ENCODE peak calls at places on chromosomes 11 and 22, in nine cellular contexts. C is right cardiac atrium, N is Panc1, L is colonic mucosa, T is small intestine, P is mesenchymal stem cell, F is left ventricle myocardium inferior, X is testis, V is aorta. J is an unnamed sample. For H3K27me3, the result is how much of the 10 kb centered on the place peaks cover.

GRCh38 chr11:60848714-60849151 is 6.8 kb downstream of the CCDC86 start:
- DNase-seq in P (no peak), L (no peak), F (no peak), V (no peak), X (no peak), C (no peak), T (no peak), N (no peak), J (peak)

GRCh38 chr11:14054708-14055107 is 92.2 kb downstream of the SPON1 start:
- DNase-seq in T (no peak), F (peak), V (peak), X (no peak), N (no peak), L (no peak), C (peak), P (no peak), J (no peak)

GRCh38 chr11:130301002-130301401 is 13.7 kb downstream of the ZBTB44 start:
- DNase-seq in F (no peak), V (no peak), T (no peak), C (no peak), P (no peak), X (no peak), L (no peak), N (no peak), J (peak)

GRCh38 chr11:68682531-68682931 is 1.8 kb upstream of the GAL start:
- DNase-seq in F (no peak), X (no peak), C (no peak), P (no peak), V (no peak), L (no peak), T (no peak), N (no peak), J (no peak)

GRCh38 chr11:125404136-125404810 is 91.8 kb downstream of the FEZ1 start:
- DNase-seq in L (no peak), V (peak), N (no peak), F (no peak), X (no peak), P (peak), T (no peak), C (no peak), J (peak)

GRCh38 chr22:19346677-19347265 is 55.3 kb upstream of the CLTCL1 start:
- DNase-seq in V (no peak), N (no peak), L (no peak), P (no peak), T (no peak), X (no peak), C (no peak), F (no peak), J (no peak)

GRCh38 chr22:30694638-30695350 is at the start of gene OSBP2:
- DNase-seq in N (no peak), P (no peak), F (peak), L (peak), C (peak), X (peak), T (peak), V (peak), J (peak)

GRCh38 chr22:33380789-33381530 is 322.8 kb upstream of the SYN3 start:
- DNase-seq in C (no peak), N (no peak), T (no peak), L (no peak), F (no peak), X (no peak), V (no peak), P (peak), J (no peak)

GRCh38 chr22:45553333-45554039 is 50.8 kb downstream of the FBLN1 start:
- DNase-seq in V (peak), X (peak), T (peak), C (peak), P (peak), F (peak), L (peak), N (peak), J (peak)

GRCh38 chr11:119729581-119730346 is 764 bp upstream of the NECTIN1 start:
- DNase-seq in C (peak), F (peak), X (peak), P (peak), L (peak), N (no peak), V (peak), T (peak), J (no peak)

GRCh38 chr11:128662960-128663359 is 30.9 kb upstream of the FLI1 start:
- DNase-seq in X (no peak), N (no peak), F (no peak), T (no peak), P (no peak), V (no peak), L (no peak), C (no peak), J (peak)
- H3K4me3 ChIP-seq in X (no peak), N (no peak), F (no peak), T (no peak), P (no peak), V (no peak), L (no peak), C (no peak), J (no peak)

GRCh38 chr22:24807284-24807950 is 1.4 kb downstream of the SGSM1 start:
- DNase-seq in C (peak), T (no peak), P (peak), V (peak), X (peak), F (peak), N (no peak), L (no peak), J (no peak)

GRCh38 chr22:24809331-24809730 is 3.3 kb downstream of the SGSM1 start:
- DNase-seq in F (no peak), T (no peak), P (no peak), V (no peak), L (no peak), C (peak), N (no peak), X (peak), J (no peak)

GRCh38 chr22:24803064-24803542 is 2.9 kb upstream of the SGSM1 start:
- DNase-seq in L (peak), N (peak), P (peak), T (peak), X (peak), F (peak), V (peak), C (peak), J (peak)

GRCh38 chr22:24805790-24806662 is at the start of gene SGSM1:
- DNase-seq in F (peak), V (peak), T (peak), P (peak), C (peak), N (no peak), L (peak), X (peak), J (peak)

GRCh38 chr22:24806663-24807001 is 621 bp downstream of the SGSM1 start:
- DNase-seq in V (no peak), T (no peak), F (no peak), N (no peak), X (no peak), C (no peak), L (no peak), P (no peak), J (no peak)
- H3K27ac ChIP-seq in V (peak), T (no peak), F (peak), N (no peak), X (peak), C (peak), L (no peak), P (no peak), J (no peak)

GRCh38 chr11:22337571-22338464 is at the start of gene SLC17A6:
- DNase-seq in L (no peak), F (no peak), C (no peak), P (peak), T (peak), V (no peak), X (peak), N (no peak), J (no peak)
- H3K27me3 ChIP-seq in L (under half), F (half or more), C (under half), P (half or more), T (under half), V (under half), X (under half), N (under half), J (under half)

DNA sequence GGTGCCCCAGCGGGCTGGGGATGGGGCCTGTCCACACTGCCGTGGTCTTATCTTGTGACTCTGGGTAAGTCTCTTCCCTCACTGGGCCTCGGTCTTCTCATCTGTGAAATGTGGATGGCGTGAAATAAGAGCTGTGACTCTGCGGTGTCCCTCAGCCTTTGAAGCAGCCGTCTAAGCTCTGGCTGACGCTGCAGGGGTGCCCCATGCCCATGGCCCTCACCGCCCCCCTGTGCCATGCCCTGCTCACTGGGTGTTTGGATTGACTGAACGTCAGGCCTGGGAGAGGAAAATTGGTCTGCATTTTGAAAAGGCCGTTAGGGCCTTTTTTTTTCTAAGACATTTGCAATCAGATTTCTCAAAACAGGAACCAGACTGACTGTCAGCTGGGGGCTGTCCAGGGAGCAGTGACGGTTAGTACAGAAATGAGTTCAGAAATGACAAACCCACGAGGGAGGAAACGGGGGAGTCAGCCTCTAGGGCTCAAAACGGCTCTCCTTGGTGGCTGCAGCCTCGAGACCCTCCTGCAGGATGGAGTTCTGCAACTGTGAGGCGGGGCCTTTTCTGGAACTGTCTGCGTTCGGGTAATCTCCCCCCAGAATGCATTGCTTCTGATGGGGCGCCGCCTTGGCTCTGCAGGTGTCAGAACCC is 1.9 kb downstream of the GRK2 start:
- DNase-seq in X (no peak), T (no peak), C (peak), F (no peak), P (no peak), V (peak), N (no peak), L (no peak), J (no peak)
- H3K4me3 ChIP-seq in X (no peak), T (peak), C (no peak), F (peak), P (peak), V (no peak), N (peak), L (peak), J (no peak)

GRCh38 chr11:27191061-27191460 is 150.4 kb downstream of the BBOX1 start:
- DNase-seq in C (no peak), P (no peak), T (no peak), F (no peak), V (no peak), N (no peak), X (no peak), L (no peak), J (no peak)
- H3K27ac ChIP-seq in C (no peak), P (no peak), T (no peak), F (no peak), V (no peak), N (peak), X (no peak), L (no peak), J (no peak)

GRCh38 chr22:50731811-50732624 is 6.0 kb upstream of the ACR start:
- DNase-seq in C (peak), X (peak), L (peak), F (peak), P (peak), N (no peak), V (peak), T (peak), J (peak)
- H3K27me3 ChIP-seq in C (under half), X (under half), L (under half), F (half or more), P (under half), N (under half), V (under half), T (under half), J (under half)

GRCh38 chr11:116537736-116538135 is 235.1 kb downstream of the BUD13 start:
- DNase-seq in L (no peak), T (no peak), V (peak), C (no peak), X (no peak), P (no peak), F (no peak), N (no peak), J (no peak)
- H3K4me3 ChIP-seq in L (no peak), T (no peak), V (no peak), C (no peak), X (no peak), P (no peak), F (no peak), N (no peak), J (no peak)

DNA sequence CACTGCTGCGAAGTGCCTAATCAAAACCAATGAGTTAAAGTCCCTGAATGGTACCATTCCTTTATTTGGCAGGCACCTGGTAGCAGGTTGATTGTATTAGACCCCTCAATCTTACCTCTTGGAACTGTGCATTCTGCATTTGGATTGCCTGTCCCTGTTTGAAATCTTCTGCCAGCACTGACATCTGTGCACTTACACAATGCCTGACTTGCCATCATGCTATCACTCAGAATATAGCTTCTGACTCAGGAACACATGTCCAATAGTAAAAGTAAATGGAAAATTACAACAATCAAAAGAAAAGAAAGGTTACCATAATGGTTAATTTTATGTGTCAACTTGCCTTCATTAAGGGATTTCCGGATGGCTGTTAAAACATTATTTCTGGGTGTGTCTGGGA is 366.0 kb upstream of the PDGFD start:
- DNase-seq in V (no peak), F (no peak), L (no peak), C (no peak), P (no peak), X (no peak), T (no peak), N (no peak), J (no peak)
- H3K27ac ChIP-seq in V (no peak), F (no peak), L (no peak), C (no peak), P (no peak), X (no peak), T (no peak), N (no peak), J (no peak)

J was measured in WERI-Rb-1.